ENCODE peak calls at places on chromosomes 2 and 18, in five cellular contexts. J is A549, K is fibroblast of lung, F is right atrium auricular region, Q is stomach. B is an unnamed sample.
A peak's percentile ranks its signal among the peaks of the same experiment; 100 is the strongest.

GRCh38 chr2:151423760-151424159 is 14.1 kb downstream of the RIF1 start:
- DNase-seq in J (peak; percentile 11), K (peak; percentile 2), F (no peak), Q (no peak), B (no peak)

GRCh38 chr2:227534714-227535113 is 62.8 kb downstream of the AGFG1 start:
- DNase-seq in J (no peak), K (no peak), F (no peak), Q (no peak), B (no peak)

GRCh38 chr2:47078541-47079482 is 76.3 kb downstream of the STPG4 start:
- DNase-seq in J (peak; percentile 82), K (no peak), F (no peak), Q (no peak), B (peak; percentile 69)

GRCh38 chr2:236166157-236166780 is 1.9 kb downstream of the GBX2 start:
- DNase-seq in J (no peak), K (no peak), F (no peak), Q (no peak), B (no peak)

GRCh38 chr2:31402388-31402787 is 12.2 kb downstream of the XDH start:
- DNase-seq in J (no peak), K (peak; percentile 23), F (no peak), Q (no peak), B (no peak)

GRCh38 chr2:192195548-192196418 is 1.1 kb upstream of the TMEFF2 start:
- DNase-seq in J (peak; percentile 10), K (peak; percentile 25), F (peak; percentile 59), Q (peak; percentile 25), B (no peak)

GRCh38 chr2:230908595-230909191 is 16.3 kb downstream of the GPR55 start:
- DNase-seq in J (peak; percentile 58), K (peak; percentile 78), F (no peak), Q (peak; percentile 23), B (peak; percentile 55)

GRCh38 chr2:95354925-95355324 is 47.6 kb upstream of the FAHD2A start:
- DNase-seq in J (no peak), K (no peak), F (no peak), Q (peak; percentile 25), B (no peak)

GRCh38 chr2:237527241-237527640 is 39.1 kb upstream of the PRLH start:
- DNase-seq in J (no peak), K (no peak), F (no peak), Q (no peak), B (no peak)

GRCh38 chr2:128593518-128594272 is 275.0 kb upstream of the HS6ST1 start:
- DNase-seq in J (no peak), K (peak; percentile 52), F (peak; percentile 59), Q (peak; percentile 19), B (no peak)

GRCh38 chr2:71786291-71787107 is 333.1 kb downstream of the DYSF start:
- DNase-seq in J (no peak), K (no peak), F (peak; percentile 52), Q (no peak), B (peak; percentile 10)

GRCh38 chr18:35770360-35770759 is 188.8 kb downstream of the GALNT1 start:
- DNase-seq in J (no peak), K (no peak), F (no peak), Q (no peak), B (no peak)

GRCh38 chr18:58152891-58153290 is 108.9 kb downstream of the NEDD4L start:
- DNase-seq in J (no peak), K (no peak), F (no peak), Q (no peak), B (no peak)

GRCh38 chr2:177998006-177998405 is 74.6 kb downstream of the PDE11A start:
- DNase-seq in J (peak; percentile 59), K (peak; percentile 96), F (no peak), Q (no peak), B (no peak)

GRCh38 chr18:41486581-41486980 is 468.5 kb upstream of the PIK3C3 start:
- DNase-seq in J (no peak), K (no peak), F (no peak), Q (no peak), B (no peak)

GRCh38 chr2:119231975-119232665 is 8.5 kb downstream of the STEAP3 start:
- DNase-seq in J (no peak), K (peak; percentile 76), F (no peak), Q (no peak), B (no peak)

GRCh38 chr2:176297067-176297466 is 27.8 kb downstream of the MTX2 start:
- DNase-seq in J (no peak), K (peak; percentile 23), F (no peak), Q (no peak), B (no peak)

GRCh38 chr2:235535423-235536130 is 41.7 kb downstream of the AGAP1 start:
- DNase-seq in J (no peak), K (no peak), F (no peak), Q (no peak), B (no peak)

GRCh38 chr2:38592951-38593350 is 9.8 kb downstream of the HNRNPLL start:
- DNase-seq in J (no peak), K (peak; percentile 61), F (no peak), Q (no peak), B (no peak)

GRCh38 chr2:74399785-74400184 is 19.7 kb upstream of the DCTN1 start:
- DNase-seq in J (peak; percentile 56), K (no peak), F (no peak), Q (no peak), B (no peak)

GRCh38 chr2:65436825-65437221 is 4.4 kb upstream of the SPRED2 start:
- DNase-seq in J (no peak), K (no peak), F (no peak), Q (no peak), B (no peak)

GRCh38 chr18:26350961-26351360 is 124.7 kb downstream of the TAF4B start:
- DNase-seq in J (no peak), K (no peak), F (no peak), Q (no peak), B (no peak)

GRCh38 chr2:231413921-231414476 is 18.5 kb downstream of the B3GNT7 start:
- DNase-seq in J (no peak), K (no peak), F (no peak), Q (no peak), B (peak; percentile 84)

GRCh38 chr2:111884592-111884964 is 585 bp upstream of the ANAPC1 start:
- DNase-seq in J (no peak), K (no peak), F (no peak), Q (no peak), B (no peak)

GRCh38 chr2:218259099-218259921 is 1.5 kb upstream of the GPBAR1 start:
- DNase-seq in J (no peak), K (peak; percentile 80), F (peak; percentile 91), Q (no peak), B (no peak)

GRCh38 chr2:64210816-64211215 is 66.6 kb upstream of the PELI1 start:
- DNase-seq in J (no peak), K (no peak), F (no peak), Q (no peak), B (peak; percentile 66)

GRCh38 chr2:47904903-47905453 is 1.3 kb downstream of the FBXO11 start:
- DNase-seq in J (peak; percentile 22), K (peak; percentile 23), F (no peak), Q (peak; percentile 26), B (peak; percentile 43)

GRCh38 chr18:22844184-22844583 is 88.9 kb upstream of the RBBP8 start:
- DNase-seq in J (peak; percentile 6), K (peak; percentile 57), F (no peak), Q (no peak), B (no peak)

GRCh38 chr2:203038586-203038985 is 23.9 kb downstream of the NBEAL1 start:
- DNase-seq in J (no peak), K (no peak), F (no peak), Q (no peak), B (no peak)

GRCh38 chr2:203035879-203036470 is 21.3 kb downstream of the NBEAL1 start:
- DNase-seq in J (no peak), K (no peak), F (no peak), Q (no peak), B (no peak)

GRCh38 chr2:203040966-203041521 is 26.4 kb downstream of the NBEAL1 start:
- DNase-seq in J (no peak), K (no peak), F (no peak), Q (no peak), B (peak; percentile 70)

GRCh38 chr2:203033395-203033794 is 18.7 kb downstream of the NBEAL1 start:
- DNase-seq in J (no peak), K (no peak), F (no peak), Q (no peak), B (no peak)

GRCh38 chr2:203037026-203037425 is 22.4 kb downstream of the NBEAL1 start:
- DNase-seq in J (no peak), K (no peak), F (no peak), Q (no peak), B (no peak)
- H3K27ac ChIP-seq in J (no peak overlapping the region), K (no peak overlapping the region), F (peak overlapping the region; percentile 42), Q (peak overlapping the region; percentile 42), B (no peak overlapping the region)

GRCh38 chr2:219508933-219509779 is 5.1 kb upstream of the ASIC4 start:
- DNase-seq in J (no peak), K (no peak), F (no peak), Q (no peak), B (no peak)
- H3K27ac ChIP-seq in J (no peak overlapping the region), K (no peak overlapping the region), F (no peak overlapping the region), Q (no peak overlapping the region), B (no peak overlapping the region)

DNA sequence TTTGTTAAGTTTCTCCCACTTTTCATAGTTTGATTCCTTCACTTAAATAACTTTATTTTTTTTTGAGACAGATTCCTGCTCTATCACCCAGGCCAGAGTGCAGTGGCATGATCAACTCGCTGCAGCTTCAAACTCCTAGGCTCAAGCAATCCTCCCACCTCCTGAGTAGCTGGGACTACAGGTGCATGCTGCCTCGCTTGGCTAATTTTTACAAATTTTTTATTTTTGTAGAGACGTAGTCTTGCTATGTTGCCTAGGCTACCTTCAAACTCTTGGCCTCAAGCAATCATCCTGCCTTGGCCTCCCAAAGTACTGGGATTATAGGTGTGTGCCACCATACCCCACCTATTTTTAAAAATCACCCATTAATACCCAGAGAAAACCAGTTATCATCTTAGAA is 14.2 kb upstream of the WIPF1 start:
- DNase-seq in J (no peak), K (no peak), F (no peak), Q (no peak), B (no peak)
- H3K27ac ChIP-seq in J (peak overlapping the region; percentile 9), K (no peak overlapping the region), F (no peak overlapping the region), Q (no peak overlapping the region), B (no peak overlapping the region)

DNA sequence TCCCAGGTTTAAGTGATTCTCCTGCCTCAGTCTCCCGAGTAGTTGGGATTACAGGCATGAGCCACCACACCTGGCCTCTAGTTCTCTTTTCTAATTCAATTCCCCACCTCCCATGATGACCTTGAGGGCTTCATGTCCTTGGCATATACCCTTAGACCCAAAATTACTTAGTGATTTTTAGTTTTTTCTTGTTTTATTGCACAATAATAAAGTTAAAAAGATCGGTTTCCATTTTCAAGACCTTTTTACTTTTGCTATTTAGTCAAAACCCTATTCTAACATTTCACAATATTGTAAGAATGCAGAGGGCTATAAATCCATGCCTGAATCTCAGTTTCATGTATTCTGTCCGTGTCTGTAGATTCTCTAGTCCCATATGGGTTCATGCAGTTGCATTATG is 354.6 kb upstream of the FANCL start:
- DNase-seq in J (no peak), K (no peak), F (no peak), Q (no peak), B (no peak)
- H3K27ac ChIP-seq in J (no peak overlapping the region), K (no peak overlapping the region), F (no peak overlapping the region), Q (no peak overlapping the region), B (no peak overlapping the region)

GRCh38 chr2:7430421-7430868 is 513.2 kb downstream of the RNF144A start:
- DNase-seq in J (no peak), K (no peak), F (no peak), Q (no peak), B (no peak)
- H3K27ac ChIP-seq in J (no peak overlapping the region), K (no peak overlapping the region), F (no peak overlapping the region), Q (peak overlapping the region; percentile 55), B (no peak overlapping the region)

GRCh38 chr2:105747997-105748396 is 3.3 kb downstream of the NCK2 start:
- DNase-seq in J (no peak), K (no peak), F (no peak), Q (no peak), B (no peak)
- H3K27ac ChIP-seq in J (no peak overlapping the region), K (peak overlapping the region; percentile 34), F (no peak overlapping the region), Q (peak overlapping the region; percentile 97), B (peak overlapping the region; percentile 86)

GRCh38 chr2:196230460-196230859 is 59.1 kb upstream of the STK17B start:
- DNase-seq in J (no peak), K (no peak), F (no peak), Q (no peak), B (no peak)
- H3K27ac ChIP-seq in J (no peak overlapping the region), K (no peak overlapping the region), F (no peak overlapping the region), Q (peak overlapping the region; percentile 66), B (peak overlapping the region; percentile 26)